ENCODE peak calls at places on chromosomes 2 and 18, in five cellular contexts. One of them, this sample, is unnamed.

GRCh38 chr18:45370190-45371010 is 244.9 kb upstream of the SLC14A2 start:
- DNase-seq in mucosa of descending colon: no peak
- DNase-seq in cardiac fibroblast: no peak
- DNase-seq in IMR-90: no peak
- DNase-seq in neural crest cell: no peak
- DNase-seq in this sample: no peak

GRCh38 chr18:76913583-76913982 is 91.2 kb downstream of the ZNF236 start:
- DNase-seq in IMR-90: no peak
- DNase-seq in mucosa of descending colon: no peak
- DNase-seq in neural crest cell: no peak
- DNase-seq in cardiac fibroblast: no peak
- DNase-seq in this sample: no peak

GRCh38 chr2:42786561-42787345 is 5.6 kb downstream of the HAAO start:
- DNase-seq in cardiac fibroblast: no peak
- DNase-seq in neural crest cell: no peak
- DNase-seq in mucosa of descending colon: no peak
- DNase-seq in IMR-90: no peak
- DNase-seq in this sample: no peak

GRCh38 chr2:208179028-208179609 is 10.7 kb downstream of the C2orf80 start:
- DNase-seq in neural crest cell: no peak
- DNase-seq in mucosa of descending colon: no peak
- DNase-seq in IMR-90: no peak
- DNase-seq in cardiac fibroblast: no peak
- DNase-seq in this sample: no peak

GRCh38 chr2:127901339-127902072 is 15.8 kb upstream of the AMMECR1L start:
- DNase-seq in IMR-90: peak
- DNase-seq in neural crest cell: no peak
- DNase-seq in mucosa of descending colon: no peak
- DNase-seq in cardiac fibroblast: no peak
- DNase-seq in this sample: peak

GRCh38 chr2:101231253-101231652 is 21.4 kb upstream of the CNOT11 start:
- DNase-seq in neural crest cell: no peak
- DNase-seq in IMR-90: no peak
- DNase-seq in cardiac fibroblast: no peak
- DNase-seq in mucosa of descending colon: no peak
- DNase-seq in this sample: no peak

GRCh38 chr2:79723830-79724229 is 211.0 kb downstream of the CTNNA2 start:
- DNase-seq in neural crest cell: no peak
- DNase-seq in cardiac fibroblast: peak
- DNase-seq in mucosa of descending colon: no peak
- DNase-seq in IMR-90: peak
- DNase-seq in this sample: no peak

GRCh38 chr2:69582582-69583176 is 60.9 kb downstream of the AAK1 start:
- DNase-seq in neural crest cell: no peak
- DNase-seq in mucosa of descending colon: no peak
- DNase-seq in cardiac fibroblast: peak
- DNase-seq in IMR-90: peak
- DNase-seq in this sample: no peak

GRCh38 chr2:121217627-121218026 is 67.4 kb downstream of the TFCP2L1 start:
- DNase-seq in IMR-90: no peak
- DNase-seq in cardiac fibroblast: no peak
- DNase-seq in neural crest cell: no peak
- DNase-seq in mucosa of descending colon: no peak
- DNase-seq in this sample: no peak

GRCh38 chr18:58363767-58364540 is 264.9 kb downstream of the ALPK2 start:
- DNase-seq in mucosa of descending colon: no peak
- DNase-seq in neural crest cell: no peak
- DNase-seq in cardiac fibroblast: peak
- DNase-seq in IMR-90: peak
- DNase-seq in this sample: no peak

GRCh38 chr2:105324732-105325131 is 4.8 kb downstream of the TGFBRAP1 start:
- DNase-seq in cardiac fibroblast: peak
- DNase-seq in neural crest cell: no peak
- DNase-seq in IMR-90: peak
- DNase-seq in mucosa of descending colon: no peak
- DNase-seq in this sample: no peak

GRCh38 chr18:79847606-79848293 is 50.0 kb downstream of the KCNG2 start:
- DNase-seq in cardiac fibroblast: no peak
- DNase-seq in mucosa of descending colon: no peak
- DNase-seq in IMR-90: no peak
- DNase-seq in neural crest cell: no peak
- DNase-seq in this sample: peak

GRCh38 chr2:143877056-143877455 is 642.9 kb downstream of the ZEB2 start:
- DNase-seq in mucosa of descending colon: no peak
- DNase-seq in cardiac fibroblast: no peak
- DNase-seq in neural crest cell: no peak
- DNase-seq in IMR-90: no peak
- DNase-seq in this sample: no peak

GRCh38 chr2:222311978-222312738 is 13.4 kb upstream of the PAX3 start:
- DNase-seq in mucosa of descending colon: no peak
- DNase-seq in cardiac fibroblast: no peak
- DNase-seq in neural crest cell: peak
- DNase-seq in IMR-90: no peak
- DNase-seq in this sample: no peak

GRCh38 chr2:55910077-55910476 is 13.5 kb downstream of the EFEMP1 start:
- DNase-seq in mucosa of descending colon: no peak
- DNase-seq in neural crest cell: no peak
- DNase-seq in cardiac fibroblast: no peak
- DNase-seq in IMR-90: no peak
- DNase-seq in this sample: no peak

GRCh38 chr18:35371412-35372195 is 5.5 kb downstream of the ZNF396 start:
- DNase-seq in mucosa of descending colon: no peak
- DNase-seq in neural crest cell: no peak
- DNase-seq in cardiac fibroblast: peak
- DNase-seq in IMR-90: peak
- DNase-seq in this sample: no peak

GRCh38 chr2:181818036-181818680 is 73.4 kb upstream of the ITPRID2 start:
- DNase-seq in neural crest cell: no peak
- DNase-seq in IMR-90: no peak
- DNase-seq in mucosa of descending colon: no peak
- DNase-seq in cardiac fibroblast: no peak
- DNase-seq in this sample: no peak

GRCh38 chr2:222296911-222297599 is 1.7 kb downstream of the PAX3 start:
- DNase-seq in neural crest cell: no peak
- DNase-seq in cardiac fibroblast: no peak
- DNase-seq in IMR-90: no peak
- DNase-seq in mucosa of descending colon: no peak
- DNase-seq in this sample: peak

GRCh38 chr2:235534608-235535422 is 41.0 kb downstream of the AGAP1 start:
- DNase-seq in neural crest cell: no peak
- DNase-seq in IMR-90: no peak
- DNase-seq in mucosa of descending colon: peak
- DNase-seq in cardiac fibroblast: no peak
- DNase-seq in this sample: peak

GRCh38 chr2:216485745-216486144 is 12.9 kb upstream of the RPL37A start:
- DNase-seq in mucosa of descending colon: no peak
- DNase-seq in IMR-90: no peak
- DNase-seq in cardiac fibroblast: no peak
- DNase-seq in neural crest cell: no peak
- DNase-seq in this sample: no peak

GRCh38 chr2:210363261-210363660 is 48.3 kb upstream of the MYL1 start:
- DNase-seq in cardiac fibroblast: no peak
- DNase-seq in neural crest cell: no peak
- DNase-seq in mucosa of descending colon: no peak
- DNase-seq in IMR-90: no peak
- DNase-seq in this sample: no peak

GRCh38 chr2:152407204-152407721 is 72.3 kb downstream of the FMNL2 start:
- DNase-seq in mucosa of descending colon: peak
- DNase-seq in cardiac fibroblast: peak
- DNase-seq in neural crest cell: peak
- DNase-seq in IMR-90: peak
- DNase-seq in this sample: no peak

GRCh38 chr2:231800493-231801091 is 14.3 kb downstream of the COPS7B start:
- DNase-seq in neural crest cell: peak
- DNase-seq in mucosa of descending colon: no peak
- DNase-seq in IMR-90: peak
- DNase-seq in cardiac fibroblast: peak
- DNase-seq in this sample: no peak

GRCh38 chr18:57029761-57030160 is 117.1 kb upstream of the BOD1L2 start:
- DNase-seq in IMR-90: no peak
- DNase-seq in cardiac fibroblast: peak
- DNase-seq in neural crest cell: no peak
- DNase-seq in mucosa of descending colon: no peak
- DNase-seq in this sample: no peak

GRCh38 chr18:58572181-58572580 is 56.7 kb downstream of the ALPK2 start:
- DNase-seq in IMR-90: peak
- DNase-seq in cardiac fibroblast: peak
- DNase-seq in mucosa of descending colon: no peak
- DNase-seq in neural crest cell: no peak
- DNase-seq in this sample: no peak

GRCh38 chr18:22547807-22548561 is 130.3 kb upstream of the CTAGE1 start:
- DNase-seq in IMR-90: peak
- DNase-seq in neural crest cell: no peak
- DNase-seq in mucosa of descending colon: no peak
- DNase-seq in cardiac fibroblast: no peak
- DNase-seq in this sample: no peak

GRCh38 chr2:49973917-49974368 is 819.6 kb upstream of the FSHR start:
- DNase-seq in mucosa of descending colon: no peak
- DNase-seq in neural crest cell: peak
- DNase-seq in cardiac fibroblast: peak
- DNase-seq in IMR-90: no peak
- DNase-seq in this sample: peak

GRCh38 chr18:12406376-12407111 is 1.2 kb upstream of the PRELID3A start:
- DNase-seq in IMR-90: no peak
- DNase-seq in cardiac fibroblast: no peak
- DNase-seq in mucosa of descending colon: no peak
- DNase-seq in neural crest cell: no peak
- DNase-seq in this sample: peak

GRCh38 chr2:144438722-144439508 is 81.0 kb downstream of the ZEB2 start:
- DNase-seq in IMR-90: no peak
- DNase-seq in cardiac fibroblast: no peak
- DNase-seq in neural crest cell: no peak
- DNase-seq in mucosa of descending colon: no peak
- DNase-seq in this sample: no peak

GRCh38 chr2:239561448-239562001 is 160.7 kb upstream of the HDAC4 start:
- DNase-seq in neural crest cell: no peak
- DNase-seq in mucosa of descending colon: no peak
- DNase-seq in cardiac fibroblast: no peak
- DNase-seq in IMR-90: no peak
- DNase-seq in this sample: peak

GRCh38 chr2:70084973-70085710 is 2.1 kb upstream of the PCBP1 start:
- DNase-seq in IMR-90: no peak
- DNase-seq in neural crest cell: no peak
- DNase-seq in mucosa of descending colon: peak
- DNase-seq in cardiac fibroblast: peak
- DNase-seq in this sample: peak

GRCh38 chr2:38722271-38723115 is 28.7 kb downstream of the SRSF7 start:
- DNase-seq in cardiac fibroblast: no peak
- DNase-seq in neural crest cell: no peak
- DNase-seq in mucosa of descending colon: no peak
- DNase-seq in IMR-90: no peak
- DNase-seq in this sample: no peak

GRCh38 chr2:180003566-180003965 is 3.5 kb downstream of the CWC22 start:
- DNase-seq in neural crest cell: no peak
- DNase-seq in mucosa of descending colon: no peak
- DNase-seq in IMR-90: no peak
- DNase-seq in cardiac fibroblast: no peak
- DNase-seq in this sample: no peak

GRCh38 chr2:27428213-27428977 is at the start of gene NRBP1:
- DNase-seq in neural crest cell: peak
- DNase-seq in cardiac fibroblast: peak
- DNase-seq in IMR-90: peak
- DNase-seq in mucosa of descending colon: peak
- DNase-seq in this sample: peak
- TF ChIP-seq CTCF in neural crest cell: no peak
- TF ChIP-seq CTCF in cardiac fibroblast: no peak
- TF ChIP-seq CTCF in IMR-90: no peak
- TF ChIP-seq CTCF in mucosa of descending colon: peak
- TF ChIP-seq CTCF in this sample: peak

GRCh38 chr2:1538663-1539062 is 125.4 kb downstream of the TPO start:
- DNase-seq in neural crest cell: no peak
- DNase-seq in cardiac fibroblast: peak
- DNase-seq in IMR-90: peak
- DNase-seq in mucosa of descending colon: no peak
- DNase-seq in this sample: no peak
- TF ChIP-seq CTCF in neural crest cell: peak
- TF ChIP-seq CTCF in cardiac fibroblast: peak
- TF ChIP-seq CTCF in IMR-90: peak
- TF ChIP-seq CTCF in mucosa of descending colon: no peak
- TF ChIP-seq CTCF in this sample: peak

GRCh38 chr2:186614373-186614772 is 24.5 kb downstream of the ITGAV start:
- DNase-seq in IMR-90: no peak
- DNase-seq in cardiac fibroblast: no peak
- DNase-seq in neural crest cell: no peak
- DNase-seq in mucosa of descending colon: no peak
- DNase-seq in this sample: no peak
- TF ChIP-seq CTCF in IMR-90: no peak
- TF ChIP-seq CTCF in cardiac fibroblast: no peak
- TF ChIP-seq CTCF in neural crest cell: no peak
- TF ChIP-seq CTCF in mucosa of descending colon: no peak
- TF ChIP-seq CTCF in this sample: no peak

GRCh38 chr18:959854-960253 is 55.2 kb downstream of the ADCYAP1 start:
- DNase-seq in mucosa of descending colon: no peak
- DNase-seq in neural crest cell: no peak
- DNase-seq in cardiac fibroblast: no peak
- DNase-seq in IMR-90: no peak
- DNase-seq in this sample: no peak

GRCh38 chr18:963276-963675 is 58.6 kb downstream of the ADCYAP1 start:
- DNase-seq in neural crest cell: no peak
- DNase-seq in cardiac fibroblast: no peak
- DNase-seq in IMR-90: no peak
- DNase-seq in mucosa of descending colon: no peak
- DNase-seq in this sample: no peak

GRCh38 chr18:966095-967036 is 61.7 kb downstream of the ADCYAP1 start:
- DNase-seq in IMR-90: no peak
- DNase-seq in cardiac fibroblast: no peak
- DNase-seq in mucosa of descending colon: no peak
- DNase-seq in neural crest cell: no peak
- DNase-seq in this sample: no peak

GRCh38 chr18:957829-958228 is 53.2 kb downstream of the ADCYAP1 start:
- DNase-seq in cardiac fibroblast: no peak
- DNase-seq in IMR-90: no peak
- DNase-seq in mucosa of descending colon: no peak
- DNase-seq in neural crest cell: no peak
- DNase-seq in this sample: no peak

DNA sequence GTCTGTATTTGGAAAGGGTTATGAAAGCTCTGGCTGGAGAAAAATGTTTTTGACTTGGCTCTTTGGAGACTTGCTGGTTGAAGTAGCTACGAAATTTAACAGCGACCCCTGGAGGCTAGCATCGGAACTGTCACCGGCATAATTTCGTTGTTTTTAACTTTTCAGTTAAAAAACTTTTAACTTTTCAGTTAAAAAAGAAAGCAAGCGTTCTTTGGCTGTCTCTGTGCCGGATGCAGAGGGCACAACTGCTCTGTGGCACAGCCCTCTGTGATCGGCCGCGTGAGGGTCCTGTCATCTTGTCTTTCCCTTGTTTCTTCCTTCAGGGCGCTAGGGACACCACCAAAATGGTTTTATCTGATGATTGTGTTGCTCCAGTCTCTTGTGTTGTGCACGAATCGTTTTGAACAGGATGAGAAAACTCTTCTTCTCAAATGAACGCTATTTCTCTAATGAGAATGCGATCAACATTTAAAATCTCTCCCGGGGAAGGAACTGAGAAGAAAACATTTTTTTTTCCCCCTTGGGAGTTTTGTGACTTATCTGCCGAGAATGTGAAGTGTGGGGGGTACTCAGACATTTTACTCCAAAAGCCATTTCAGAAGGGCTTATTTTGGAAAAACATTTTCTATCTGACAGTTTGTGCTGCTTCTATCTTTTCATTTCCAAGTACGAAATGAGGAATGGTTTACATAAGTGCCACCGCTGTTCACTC is 57.1 kb downstream of the ADCYAP1 start:
- DNase-seq in cardiac fibroblast: peak
- DNase-seq in IMR-90: peak
- DNase-seq in mucosa of descending colon: no peak
- DNase-seq in neural crest cell: peak
- DNase-seq in this sample: no peak
- TF ChIP-seq CTCF in cardiac fibroblast: peak
- TF ChIP-seq CTCF in IMR-90: peak
- TF ChIP-seq CTCF in mucosa of descending colon: peak
- TF ChIP-seq CTCF in neural crest cell: peak
- TF ChIP-seq CTCF in this sample: peak

This sample was measured in spleen.